ENCODE peak calls at places on chromosomes 6 and 20, in six cellular contexts. C is cardiac muscle cell, S is amygdala, A is occipital lobe, T is T-helper 1 cell, X is activated T-cell treated with anti-CD3 and anti-CD28 coated beads for 1 hour. U is an unnamed sample.

GRCh38 chr6:137349856-137350830 is 131.0 kb upstream of the IFNGR1 start:
- DNase-seq in C (no peak), S (no peak), A (no peak), T (no peak), X (no peak), U (no peak)

GRCh38 chr20:38504368-38505090 is 31.9 kb downstream of the RALGAPB start:
- DNase-seq in C (no peak), S (no peak), A (no peak), T (no peak), X (no peak), U (no peak)

GRCh38 chr6:158040804-158041347 is 59.2 kb downstream of the SYNJ2 start:
- DNase-seq in C (no peak), S (no peak), A (no peak), T (no peak), X (no peak), U (no peak)

GRCh38 chr6:34052918-34053608 is 92.8 kb downstream of the GRM4 start:
- DNase-seq in C (no peak), S (no peak), A (no peak), T (no peak), X (no peak), U (no peak)

GRCh38 chr6:109139109-109139508 is 43.8 kb downstream of the CEP57L1 start:
- DNase-seq in C (no peak), S (no peak), A (no peak), T (no peak), X (no peak), U (no peak)

GRCh38 chr20:542777-543368 is 717 bp downstream of the CSNK2A1 start:
- DNase-seq in C (peak), S (no peak), A (no peak), T (no peak), X (peak), U (no peak)

GRCh38 chr6:101150226-101150625 is 243.3 kb upstream of the GRIK2 start:
- DNase-seq in C (no peak), S (no peak), A (no peak), T (no peak), X (no peak), U (no peak)

GRCh38 chr6:82987416-82987815 is 78.2 kb downstream of the UBE3D start:
- DNase-seq in C (no peak), S (no peak), A (no peak), T (no peak), X (no peak), U (no peak)

GRCh38 chr6:157398151-157398550 is 17.2 kb downstream of the ZDHHC14 start:
- DNase-seq in C (no peak), S (no peak), A (no peak), T (no peak), X (no peak), U (no peak)

GRCh38 chr20:2816030-2816582 is at the start of gene TMEM239:
- DNase-seq in C (no peak), S (no peak), A (no peak), T (no peak), X (no peak), U (no peak)

GRCh38 chr6:165686966-165687365 is 23.9 kb upstream of the PDE10A start:
- DNase-seq in C (no peak), S (no peak), A (peak), T (no peak), X (no peak), U (peak)

GRCh38 chr6:135532559-135532958 is 35.0 kb upstream of the AHI1 start:
- DNase-seq in C (no peak), S (no peak), A (no peak), T (no peak), X (no peak), U (no peak)

GRCh38 chr20:47326718-47327137 is 29.8 kb downstream of the ZMYND8 start:
- DNase-seq in C (no peak), S (no peak), A (no peak), T (no peak), X (no peak), U (no peak)

GRCh38 chr6:49326337-49326736 is 136.7 kb downstream of the MMUT start:
- DNase-seq in C (no peak), S (no peak), A (no peak), T (no peak), X (no peak), U (no peak)

GRCh38 chr6:113363866-113364265 is 493.3 kb upstream of the MARCKS start:
- DNase-seq in C (no peak), S (no peak), A (no peak), T (no peak), X (no peak), U (no peak)

GRCh38 chr20:7031222-7031621 is 263.7 kb downstream of the BMP2 start:
- DNase-seq in C (no peak), S (no peak), A (no peak), T (no peak), X (no peak), U (no peak)

U was measured in posterior cingulate gyrus.